ENCODE peak calls at places on chromosomes 3 and 15, in eight cellular contexts. G is CD8-positive, alpha-beta T cell; M is upper lobe of right lung; E is tibial artery; Q is ovary; A is HepG2; I is prostate gland; P is body of pancreas. U is an unnamed sample.

GRCh38 chr3:122255757-122256439 is 69.2 kb upstream of the CSTA start:
- DNase-seq in E (no peak), G (no peak), I (no peak), P (no peak), Q (no peak), M (no peak), A (peak; percentile 7), U (no peak)

GRCh38 chr3:48572517-48572916 is 8.9 kb upstream of the UCN2 start:
- DNase-seq in M (no peak), G (no peak), I (no peak), Q (no peak), A (no peak), E (no peak), P (no peak), U (no peak)

GRCh38 chr3:131216801-131217200 is 164.8 kb upstream of the NUDT16 start:
- DNase-seq in I (no peak), G (no peak), A (peak; percentile 28), E (no peak), Q (peak; percentile 20), P (no peak), M (no peak), U (peak; percentile 82)

GRCh38 chr3:81726132-81726531 is 35.3 kb downstream of the GBE1 start:
- DNase-seq in I (no peak), P (no peak), M (no peak), E (no peak), G (no peak), A (no peak), Q (no peak), U (no peak)

GRCh38 chr3:156230291-156230900 is 110.0 kb downstream of the KCNAB1 start:
- DNase-seq in I (no peak), Q (no peak), E (no peak), P (no peak), A (no peak), M (no peak), G (no peak), U (no peak)

GRCh38 chr3:144942093-144942492 is 970.5 kb downstream of the DIPK2A start:
- DNase-seq in G (no peak), E (no peak), A (no peak), Q (no peak), P (no peak), I (no peak), M (no peak), U (no peak)

GRCh38 chr3:20344400-20344959 is 158.5 kb upstream of the SGO1 start:
- DNase-seq in Q (no peak), G (no peak), E (no peak), I (no peak), M (no peak), P (no peak), A (no peak), U (no peak)

GRCh38 chr3:20515834-20516233 is 329.8 kb upstream of the SGO1 start:
- DNase-seq in G (no peak), P (no peak), E (no peak), M (no peak), I (no peak), Q (no peak), A (no peak), U (no peak)

GRCh38 chr3:146065573-146066006 is 95.4 kb downstream of the PLOD2 start:
- DNase-seq in G (no peak), A (peak; percentile 50), P (no peak), M (no peak), E (no peak), I (peak; percentile 39), Q (no peak), U (no peak)

GRCh38 chr3:134298281-134298680 is 47.6 kb upstream of the RYK start:
- DNase-seq in G (no peak), M (no peak), A (no peak), E (no peak), Q (no peak), I (no peak), P (no peak), U (no peak)

GRCh38 chr15:28902856-28903255 is 17.1 kb downstream of the APBA2 start:
- DNase-seq in P (no peak), G (no peak), I (no peak), M (no peak), E (peak; percentile 33), Q (no peak), A (no peak), U (no peak)

GRCh38 chr3:151268267-151269235 is 9.8 kb downstream of the P2RY14 start:
- DNase-seq in E (no peak), G (no peak), Q (no peak), A (no peak), I (no peak), P (no peak), M (no peak), U (no peak)

GRCh38 chr3:171385086-171385485 is 75.1 kb downstream of the TNIK start:
- DNase-seq in E (no peak), A (no peak), M (no peak), P (no peak), I (no peak), Q (no peak), G (no peak), U (no peak)

GRCh38 chr15:63600001-63600645 is 2.9 kb downstream of the FBXL22 start:
- DNase-seq in I (peak; percentile 25), G (no peak), M (no peak), P (no peak), Q (no peak), A (no peak), E (peak; percentile 79), U (no peak)

GRCh38 chr3:124972457-124972856 is 37.9 kb upstream of the MUC13 start:
- DNase-seq in G (no peak), A (no peak), E (no peak), Q (no peak), M (no peak), P (no peak), I (peak; percentile 34), U (no peak)

GRCh38 chr3:193942516-193943055 is 193.4 kb upstream of the HES1 start:
- DNase-seq in M (no peak), I (no peak), A (peak; percentile 69), P (no peak), Q (no peak), G (no peak), E (no peak), U (no peak)

GRCh38 chr3:87270908-87271727 is 5.3 kb downstream of the POU1F1 start:
- DNase-seq in I (no peak), Q (no peak), G (no peak), M (no peak), E (no peak), A (no peak), P (no peak), U (no peak)

GRCh38 chr3:197021729-197022404 is 7.8 kb downstream of the MELTF start:
- DNase-seq in E (no peak), I (no peak), M (no peak), G (no peak), A (no peak), Q (no peak), P (no peak), U (no peak)

DNA sequence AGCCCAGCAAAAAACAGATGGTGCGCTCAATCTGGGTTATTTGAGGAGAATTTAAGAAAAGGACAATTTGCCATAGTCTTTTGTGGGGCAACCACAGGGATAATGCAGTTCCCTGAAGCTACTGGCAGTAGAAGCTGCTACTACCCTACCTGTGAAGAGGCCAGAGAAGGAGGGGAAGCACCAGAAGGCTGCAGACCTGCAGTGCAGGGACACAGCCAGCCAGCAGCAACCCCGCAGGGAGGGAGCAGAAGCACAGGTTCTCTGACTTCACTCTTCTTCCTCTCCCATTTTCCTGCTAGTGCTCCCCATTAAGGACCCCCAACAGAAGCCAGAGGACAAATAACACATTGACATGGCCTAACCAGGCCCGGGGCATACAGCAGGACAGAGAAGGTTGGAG is 30.3 kb downstream of the POPDC2 start:
- DNase-seq in A (no peak), E (no peak), Q (no peak), I (no peak), M (no peak), P (no peak), G (no peak), U (no peak)
- H3K27ac ChIP-seq in A (no peak overlapping the region), E (peak overlapping the region; percentile 51), Q (peak overlapping the region; percentile 23), I (no peak overlapping the region), M (no peak overlapping the region), P (no peak overlapping the region), G (no peak overlapping the region), U (peak overlapping the region; percentile 69)

GRCh38 chr15:100875495-100875894 is 4.1 kb upstream of the ALDH1A3 start:
- DNase-seq in E (no peak), Q (no peak), M (no peak), I (no peak), G (no peak), P (no peak), A (no peak), U (no peak)
- H3K4me1 ChIP-seq in E (no peaks in the 10 kb centered on the region), Q (peaks cover under 1% of the 10 kb centered on the region), M (no peaks in the 10 kb centered on the region), I (no peaks in the 10 kb centered on the region), G (no peaks in the 10 kb centered on the region), P (peaks cover 14% of the 10 kb centered on the region), A (no peaks in the 10 kb centered on the region), U (peaks cover 9% of the 10 kb centered on the region)

DNA sequence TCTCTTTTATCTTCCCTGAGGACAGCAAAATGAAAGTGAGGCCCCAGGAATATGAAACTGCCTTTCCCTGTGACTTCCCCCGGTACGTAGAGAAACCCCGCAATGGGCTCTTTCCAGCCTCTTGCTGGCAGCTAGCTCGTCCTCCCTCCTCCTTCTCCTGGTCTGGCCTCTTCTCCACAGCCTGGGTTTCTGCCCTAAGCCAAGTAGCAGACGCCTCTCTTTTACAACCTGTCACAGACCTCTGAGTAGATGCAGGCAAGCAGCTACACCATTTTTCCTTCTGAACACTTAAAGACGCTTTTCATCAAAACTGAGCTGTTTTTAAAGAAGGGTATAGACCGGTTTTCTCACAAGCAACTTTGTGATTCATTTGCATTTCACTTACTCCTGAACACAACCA is 31.9 kb downstream of the ADAMTSL3 start:
- DNase-seq in M (no peak), G (no peak), E (no peak), A (no peak), P (no peak), Q (no peak), I (no peak), U (no peak)
- H3K4me3 ChIP-seq in M (no peak overlapping the region), G (no peak overlapping the region), E (no peak overlapping the region), A (no peak overlapping the region), P (no peak overlapping the region), Q (peak overlapping the region; percentile 9), I (no peak overlapping the region), U (peak overlapping the region; percentile 12)

DNA sequence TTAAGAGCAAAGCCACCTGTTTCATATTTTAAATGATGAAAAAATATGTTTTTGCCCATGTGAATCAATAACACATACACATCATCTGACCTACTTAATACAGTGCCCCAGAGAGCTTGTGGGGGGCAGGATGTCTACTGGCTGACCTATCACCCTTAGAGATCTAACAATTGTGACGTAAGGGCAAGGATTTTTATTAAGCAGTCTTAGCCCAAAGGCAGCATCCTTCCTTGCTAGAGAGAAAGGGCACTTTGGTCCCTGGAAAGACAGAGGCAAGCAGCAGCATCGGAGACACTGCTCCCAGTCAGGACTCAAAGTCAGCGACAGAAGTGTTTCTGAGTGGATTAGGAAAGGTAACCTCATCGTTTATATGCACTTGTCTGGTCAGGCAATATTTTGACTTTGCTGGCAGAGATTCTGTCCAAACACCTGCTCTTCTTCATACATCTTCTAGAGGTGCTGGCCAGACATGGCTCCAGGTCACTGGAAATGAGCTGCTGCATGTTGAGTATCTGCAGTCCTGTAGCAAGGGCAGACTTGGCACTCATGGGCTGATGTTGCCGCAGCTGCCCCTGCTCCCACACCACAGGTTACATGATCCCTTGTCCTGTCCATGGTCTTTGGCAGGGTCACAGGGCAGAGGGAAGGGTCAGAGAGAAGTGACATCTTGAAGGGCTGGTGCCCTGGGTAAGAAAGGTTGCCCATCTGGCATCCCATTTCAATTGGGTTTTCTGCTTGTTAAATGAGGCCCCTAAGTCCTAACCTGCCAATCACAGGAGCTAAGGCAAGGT is 1.8 kb downstream of the CXCR6 start:
- DNase-seq in E (peak; percentile 45), Q (no peak), G (no peak), P (no peak), A (no peak), M (no peak), I (no peak), U (no peak)
- H3K27ac ChIP-seq in E (no peak overlapping the region), Q (no peak overlapping the region), G (no peak overlapping the region), P (no peak overlapping the region), A (no peak overlapping the region), M (peak overlapping the region; percentile 30), I (no peak overlapping the region), U (no peak overlapping the region)

GRCh38 chr3:149816986-149817385 is 4.0 kb downstream of the RNF13 start:
- DNase-seq in G (no peak), A (no peak), P (no peak), M (no peak), Q (no peak), E (no peak), I (no peak), U (no peak)
- H3K4me1 ChIP-seq in G (peaks cover 32% of the 10 kb centered on the region), A (peaks cover 50% of the 10 kb centered on the region), P (peaks cover 49% of the 10 kb centered on the region), M (peaks cover 39% of the 10 kb centered on the region), Q (peaks cover 7% of the 10 kb centered on the region), E (no peaks in the 10 kb centered on the region), I (no peaks in the 10 kb centered on the region), U (no peaks in the 10 kb centered on the region)

U was measured in right atrium auricular region.